ENCODE peak calls at places on chromosomes 16 and 17, in ten cellular contexts. J is AG04450; O is H9; D is left lung; V is CD8-positive, alpha-beta T cell; P is brain microvascular endothelial cell; C is kidney; M is PC-3; G is IMR-90; X is coronary artery. S is an unnamed sample.

GRCh38 chr16:88764913-88765349 is 20.1 kb downstream of the PIEZO1 start:
- DNase-seq in J (no peak), O (no peak), D (peak; percentile 91), V (no peak), P (peak; percentile 26), C (no peak), M (peak; percentile 83), G (peak; percentile 35), X (no peak), S (no peak)

GRCh38 chr17:73729101-73729500 is 84.9 kb upstream of the SDK2 start:
- DNase-seq in J (no peak), O (no peak), D (no peak), V (no peak), P (no peak), C (no peak), M (no peak), G (no peak), X (no peak), S (no peak)

GRCh38 chr16:53803998-53804397 is 100.0 kb downstream of the FTO start:
- DNase-seq in J (no peak), O (no peak), D (no peak), V (no peak), P (no peak), C (no peak), M (no peak), G (no peak), X (no peak), S (no peak)

GRCh38 chr17:77145635-77146632 is 5.2 kb downstream of the SEC14L1 start:
- DNase-seq in J (no peak), O (peak; percentile 66), D (no peak), V (no peak), P (peak; percentile 78), C (peak; percentile 91), M (peak; percentile 86), G (peak; percentile 76), X (peak; percentile 83), S (no peak)

GRCh38 chr17:75082683-75083082 is 5.1 kb upstream of the SLC16A5 start:
- DNase-seq in J (no peak), O (no peak), D (no peak), V (no peak), P (no peak), C (no peak), M (no peak), G (no peak), X (no peak), S (no peak)

GRCh38 chr16:2496223-2497115 is 17.3 kb upstream of the ATP6V0C start:
- DNase-seq in J (no peak), O (no peak), D (peak; percentile 75), V (no peak), P (no peak), C (peak; percentile 73), M (no peak), G (no peak), X (no peak), S (no peak)

GRCh38 chr17:45018514-45019176 is 32.8 kb downstream of the DCAKD start:
- DNase-seq in J (no peak), O (no peak), D (no peak), V (no peak), P (no peak), C (no peak), M (peak; percentile 28), G (peak; percentile 11), X (no peak), S (no peak)

GRCh38 chr16:6076631-6077030 is 979.0 kb upstream of the EEF2KMT start:
- DNase-seq in J (no peak), O (no peak), D (no peak), V (no peak), P (no peak), C (no peak), M (no peak), G (no peak), X (no peak), S (no peak)

GRCh38 chr17:18025596-18026407 is 13.2 kb downstream of the ATPAF2 start:
- DNase-seq in J (no peak), O (no peak), D (no peak), V (no peak), P (no peak), C (no peak), M (peak; percentile 68), G (peak; percentile 59), X (no peak), S (peak; percentile 59)

GRCh38 chr17:60749050-60749449 is 71.4 kb downstream of the BCAS3 start:
- DNase-seq in J (no peak), O (no peak), D (no peak), V (no peak), P (no peak), C (no peak), M (no peak), G (no peak), X (no peak), S (no peak)
- H3K27ac ChIP-seq in J (no peak overlapping the region), O (no peak overlapping the region), D (no peak overlapping the region), V (no peak overlapping the region), P (no peak overlapping the region), C (no peak overlapping the region), M (no peak overlapping the region), G (no peak overlapping the region), X (no peak overlapping the region), S (no peak overlapping the region)

GRCh38 chr17:40284085-40284713 is 3.5 kb upstream of the CDC6 start:
- DNase-seq in J (no peak), O (no peak), D (no peak), V (no peak), P (peak; percentile 63), C (no peak), M (peak; percentile 90), G (peak; percentile 83), X (peak; percentile 14), S (no peak)

GRCh38 chr17:40287494-40288369 is at the start of gene CDC6:
- DNase-seq in J (peak; percentile 97), O (peak; percentile 100), D (peak; percentile 98), V (peak; percentile 98), P (peak; percentile 99), C (peak; percentile 99), M (peak; percentile 97), G (peak; percentile 99), X (peak; percentile 99), S (peak; percentile 98)

GRCh38 chr17:40286473-40286872 is 1.2 kb upstream of the CDC6 start:
- DNase-seq in J (no peak), O (no peak), D (no peak), V (no peak), P (no peak), C (no peak), M (no peak), G (no peak), X (no peak), S (no peak)

GRCh38 chr17:40283662-40284061 is 4.0 kb upstream of the CDC6 start:
- DNase-seq in J (peak; percentile 75), O (no peak), D (no peak), V (no peak), P (peak; percentile 72), C (no peak), M (peak; percentile 87), G (peak; percentile 96), X (no peak), S (no peak)

DNA sequence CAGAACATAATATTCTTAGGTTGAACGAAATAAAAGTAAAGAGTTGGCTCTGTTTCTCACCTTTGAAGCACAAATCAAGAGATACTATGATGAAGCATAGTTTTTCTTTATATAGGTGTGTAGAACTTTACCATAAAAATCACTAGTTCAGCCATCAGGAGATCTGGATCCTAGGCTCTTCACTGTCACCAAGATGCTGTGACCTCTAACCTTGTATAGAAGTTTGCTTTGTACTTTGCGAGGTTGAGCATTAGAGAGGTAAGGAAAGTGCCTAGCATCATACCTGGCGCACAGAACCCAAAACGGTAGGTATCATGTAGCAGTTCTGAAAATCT is 553 bp upstream of the CDC6 start:
- DNase-seq in J (no peak), O (no peak), D (no peak), V (no peak), P (no peak), C (no peak), M (no peak), G (no peak), X (no peak), S (no peak)
- H3K27ac ChIP-seq in J (no peak overlapping the region), O (no peak overlapping the region), D (peak overlapping the region; percentile 18), V (no peak overlapping the region), P (no peak overlapping the region), C (no peak overlapping the region), M (no peak overlapping the region), G (no peak overlapping the region), X (no peak overlapping the region), S (no peak overlapping the region)

GRCh38 chr16:86196687-86197391 is 297.9 kb downstream of the IRF8 start:
- DNase-seq in J (no peak), O (no peak), D (no peak), V (no peak), P (no peak), C (no peak), M (no peak), G (no peak), X (no peak), S (no peak)
- H3K27ac ChIP-seq in J (no peak overlapping the region), O (no peak overlapping the region), D (peak overlapping the region; percentile 48), V (no peak overlapping the region), P (no peak overlapping the region), C (no peak overlapping the region), M (no peak overlapping the region), G (no peak overlapping the region), X (no peak overlapping the region), S (no peak overlapping the region)

GRCh38 chr17:8142158-8142886 is 9.9 kb downstream of the PER1 start:
- DNase-seq in J (no peak), O (peak; percentile 33), D (peak; percentile 61), V (no peak), P (no peak), C (no peak), M (no peak), G (no peak), X (peak; percentile 83), S (no peak)

GRCh38 chr17:8144401-8145295 is 7.6 kb downstream of the PER1 start:
- DNase-seq in J (no peak), O (no peak), D (peak; percentile 64), V (no peak), P (no peak), C (peak; percentile 77), M (no peak), G (no peak), X (no peak), S (no peak)

GRCh38 chr17:8143581-8144400 is 8.4 kb downstream of the PER1 start:
- DNase-seq in J (no peak), O (no peak), D (peak; percentile 67), V (no peak), P (no peak), C (no peak), M (no peak), G (no peak), X (no peak), S (no peak)

GRCh38 chr17:8141741-8142140 is 10.5 kb downstream of the PER1 start:
- DNase-seq in J (no peak), O (no peak), D (peak; percentile 41), V (no peak), P (no peak), C (no peak), M (no peak), G (no peak), X (no peak), S (no peak)

DNA sequence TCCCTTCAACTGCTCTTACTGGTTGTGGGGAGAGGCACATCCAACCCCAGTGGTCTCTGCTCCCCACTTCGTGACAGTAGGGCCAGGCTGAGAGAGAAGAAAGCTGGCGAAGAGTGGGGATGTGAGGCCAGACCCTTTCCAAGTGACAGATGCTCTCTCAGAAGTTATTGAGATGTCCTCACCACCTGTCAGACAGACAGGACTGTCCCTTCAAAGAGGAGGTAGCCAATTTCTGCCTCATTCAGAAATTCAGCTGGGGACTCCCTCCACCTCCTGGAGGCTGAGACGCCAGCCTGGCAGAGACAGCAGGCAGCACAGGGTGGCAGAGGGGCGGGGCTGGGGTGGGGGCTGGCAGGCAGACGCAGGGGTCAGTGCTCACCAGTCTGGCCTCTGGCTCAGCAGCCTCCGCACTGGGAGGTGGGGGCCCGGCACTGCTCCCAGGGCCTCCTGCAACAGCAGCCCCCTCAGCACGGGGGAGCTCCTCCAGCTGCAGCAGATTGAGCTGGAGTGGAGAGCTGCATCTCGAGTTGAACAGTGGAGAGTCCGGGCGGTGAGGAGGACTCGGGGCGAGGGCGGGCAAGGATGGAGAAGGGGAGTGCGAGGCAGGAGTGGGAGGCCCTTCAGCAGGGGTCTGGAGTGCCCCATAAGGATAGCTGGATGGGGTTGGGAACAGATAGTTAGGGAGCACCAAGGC is 9.2 kb downstream of the PER1 start:
- DNase-seq in J (no peak), O (no peak), D (peak; percentile 51), V (no peak), P (no peak), C (no peak), M (no peak), G (no peak), X (no peak), S (no peak)
- H3K27ac ChIP-seq in J (no peak overlapping the region), O (no peak overlapping the region), D (no peak overlapping the region), V (no peak overlapping the region), P (no peak overlapping the region), C (no peak overlapping the region), M (no peak overlapping the region), G (no peak overlapping the region), X (peak overlapping the region; percentile 96), S (no peak overlapping the region)

S was measured in RWPE2.